ENCODE peak calls at places on chromosomes 16 and 17, in five cellular contexts. H is CD8-positive, alpha-beta T cell; Z is MM.1S; F is BJ; Y is sigmoid colon. U is an unnamed sample.

GRCh38 chr17:13702266-13702665 is 100.5 kb upstream of the HS3ST3A1 start:
- DNase-seq in H (no peak), Z (no peak), F (peak; percentile 76), Y (no peak), U (no peak)

GRCh38 chr17:13931111-13931526 is 138.2 kb upstream of the COX10 start:
- DNase-seq in H (no peak), Z (no peak), F (peak; percentile 42), Y (peak; percentile 70), U (no peak)

GRCh38 chr17:32206816-32207215 is 58.8 kb upstream of the RHBDL3 start:
- DNase-seq in H (no peak), Z (no peak), F (no peak), Y (no peak), U (no peak)

GRCh38 chr16:57483725-57484514 is 2.4 kb downstream of the DOK4 start:
- DNase-seq in H (no peak), Z (no peak), F (no peak), Y (no peak), U (no peak)

GRCh38 chr16:70018254-70018653 is 67.1 kb downstream of the CLEC18A start:
- DNase-seq in H (peak; percentile 28), Z (peak; percentile 19), F (no peak), Y (no peak), U (no peak)

GRCh38 chr17:78174870-78175642 is 6.7 kb downstream of the SYNGR2 start:
- DNase-seq in H (no peak), Z (no peak), F (no peak), Y (no peak), U (no peak)

GRCh38 chr17:58253082-58253481 is 14.7 kb downstream of the LPO start:
- DNase-seq in H (no peak), Z (no peak), F (no peak), Y (no peak), U (no peak)

GRCh38 chr17:56833023-56833811 is 503 bp downstream of the C17orf67 start:
- DNase-seq in H (peak; percentile 57), Z (peak; percentile 64), F (no peak), Y (peak; percentile 77), U (peak; percentile 90)

GRCh38 chr17:45284176-45285140 is 22.6 kb upstream of the SPATA32 start:
- DNase-seq in H (no peak), Z (peak; percentile 19), F (no peak), Y (peak; percentile 85), U (no peak)

GRCh38 chr16:89152831-89153700 is 18.5 kb upstream of the CDH15 start:
- DNase-seq in H (no peak), Z (no peak), F (no peak), Y (no peak), U (no peak)

GRCh38 chr16:79770244-79771064 is 169.9 kb upstream of the MAF start:
- DNase-seq in H (peak; percentile 35), Z (peak; percentile 81), F (no peak), Y (peak; percentile 96), U (peak; percentile 82)

GRCh38 chr17:77457572-77458201 is 316.9 kb downstream of the SEC14L1 start:
- DNase-seq in H (no peak), Z (no peak), F (no peak), Y (no peak), U (no peak)

GRCh38 chr17:34542700-34543336 is 36.6 kb upstream of the TMEM132E start:
- DNase-seq in H (peak; percentile 47), Z (no peak), F (no peak), Y (no peak), U (no peak)

GRCh38 chr16:25575363-25575762 is 116.4 kb upstream of the HS3ST4 start:
- DNase-seq in H (no peak), Z (no peak), F (no peak), Y (no peak), U (no peak)

GRCh38 chr17:74192950-74193781 is 10.3 kb upstream of the RPL38 start:
- DNase-seq in H (no peak), Z (no peak), F (no peak), Y (peak; percentile 90), U (no peak)

GRCh38 chr17:49061524-49061943 is 64.3 kb downstream of the IGF2BP1 start:
- DNase-seq in H (no peak), Z (no peak), F (no peak), Y (no peak), U (no peak)

GRCh38 chr17:64063766-64064224 is 43.4 kb upstream of the ICAM2 start:
- DNase-seq in H (peak; percentile 29), Z (no peak), F (no peak), Y (peak; percentile 74), U (peak; percentile 52)

GRCh38 chr16:70433456-70434103 is 5.3 kb downstream of the ST3GAL2 start:
- DNase-seq in H (no peak), Z (no peak), F (peak; percentile 67), Y (peak; percentile 84), U (no peak)

GRCh38 chr16:2292221-2292620 is 24.3 kb upstream of the RNPS1 start:
- DNase-seq in H (no peak), Z (no peak), F (no peak), Y (no peak), U (no peak)

GRCh38 chr16:610513-611381 is 20.0 kb upstream of the WFIKKN1 start:
- DNase-seq in H (peak; percentile 32), Z (no peak), F (no peak), Y (peak; percentile 72), U (no peak)

GRCh38 chr16:82627811-82628339 is 1.1 kb downstream of the CDH13 start:
- DNase-seq in H (no peak), Z (no peak), F (no peak), Y (peak; percentile 57), U (no peak)

GRCh38 chr17:2957631-2958286 is 105.6 kb downstream of the OR1D5 start:
- DNase-seq in H (no peak), Z (no peak), F (no peak), Y (peak; percentile 50), U (no peak)

GRCh38 chr16:74774223-74775139 is at the start of gene FA2H:
- DNase-seq in H (peak; percentile 34), Z (peak; percentile 76), F (no peak), Y (peak; percentile 73), U (peak; percentile 85)

GRCh38 chr17:75411328-75412067 is 6.0 kb upstream of the GRB2 start:
- DNase-seq in H (no peak), Z (no peak), F (no peak), Y (no peak), U (no peak)

GRCh38 chr17:41777157-41777578 is 9.3 kb downstream of the JUP start:
- DNase-seq in H (no peak), Z (no peak), F (no peak), Y (peak; percentile 72), U (no peak)

GRCh38 chr16:3106205-3106928 is 6.0 kb upstream of the ZNF205 start:
- DNase-seq in H (peak; percentile 83), Z (peak; percentile 92), F (no peak), Y (peak; percentile 96), U (peak; percentile 93)

DNA sequence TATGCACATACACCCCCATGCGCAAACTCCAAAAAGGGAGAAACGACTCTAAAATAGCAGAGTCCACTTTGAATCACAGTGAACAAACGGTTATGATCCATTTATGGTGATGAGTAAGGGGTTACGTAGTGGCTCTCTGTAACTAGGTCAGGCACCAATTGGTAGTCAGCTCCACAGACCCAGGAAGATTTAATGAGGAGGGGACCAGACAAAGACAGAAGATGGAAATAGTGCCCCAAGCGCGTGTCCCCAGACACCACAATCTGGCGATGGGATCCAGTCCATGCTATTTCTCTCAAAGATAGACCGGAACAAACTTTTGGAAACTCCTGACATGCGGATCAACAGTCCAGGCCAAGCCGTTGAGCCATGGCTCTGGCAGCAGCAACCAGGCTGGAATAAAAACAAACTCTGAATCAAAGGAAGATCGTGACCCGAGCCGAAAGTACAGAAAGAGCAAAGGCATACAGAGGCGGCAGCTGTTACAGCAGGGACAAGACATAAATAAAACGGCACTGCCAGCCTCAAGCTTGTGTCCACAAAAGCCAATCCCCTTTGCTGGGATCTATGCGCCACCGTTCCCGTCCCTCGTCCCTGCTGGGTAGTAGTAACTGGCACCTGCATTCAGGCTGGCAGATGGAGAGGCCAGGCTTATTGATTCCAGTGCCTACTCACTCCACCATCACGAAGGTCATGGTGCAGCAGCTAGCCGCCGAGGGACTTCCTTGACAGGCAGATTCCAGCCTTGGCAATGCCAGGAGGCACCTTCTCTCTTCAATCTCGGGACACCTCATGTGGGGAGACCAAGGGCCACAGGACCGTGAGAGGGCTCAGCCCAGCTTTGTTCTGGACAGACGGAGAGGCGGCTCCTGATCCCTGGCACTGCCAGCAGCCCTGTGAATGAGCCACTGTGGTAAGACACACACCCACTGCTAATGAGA is 50.2 kb downstream of the CDH11 start:
- DNase-seq in H (no peak), Z (no peak), F (no peak), Y (peak; percentile 80), U (no peak)
- H3K4me3 ChIP-seq in H (no peak overlapping the region), Z (no peak overlapping the region), F (no peak overlapping the region), Y (peak overlapping the region; percentile 31), U (no peak overlapping the region)

GRCh38 chr16:35559911-35560636 is 2100.7 kb downstream of the TP53TG3F start:
- DNase-seq in H (no peak), Z (peak; percentile 18), F (no peak), Y (no peak), U (no peak)
- TF ChIP-seq CTCF in H (no peak), Z (peak; percentile 14), F (no peak), Y (no peak), U (no peak)

GRCh38 chr17:40106089-40106759 is 5.8 kb upstream of the NR1D1 start:
- DNase-seq in H (no peak), Z (no peak), F (no peak), Y (no peak), U (no peak)

GRCh38 chr17:40109471-40109824 is 9.1 kb upstream of the NR1D1 start:
- DNase-seq in H (no peak), Z (peak; percentile 26), F (no peak), Y (peak; percentile 52), U (no peak)

GRCh38 chr17:40107266-40107980 is 7.0 kb upstream of the NR1D1 start:
- DNase-seq in H (no peak), Z (no peak), F (no peak), Y (no peak), U (no peak)

GRCh38 chr17:40104570-40105471 is 4.4 kb upstream of the NR1D1 start:
- DNase-seq in H (no peak), Z (peak; percentile 27), F (no peak), Y (no peak), U (no peak)

GRCh38 chr17:40106760-40107265 is 6.4 kb upstream of the NR1D1 start:
- DNase-seq in H (no peak), Z (no peak), F (no peak), Y (no peak), U (no peak)
- H3K4me3 ChIP-seq in H (peak overlapping the region; percentile 17), Z (no peak overlapping the region), F (no peak overlapping the region), Y (no peak overlapping the region), U (no peak overlapping the region)

GRCh38 chr17:65457183-65457582 is 104.3 kb downstream of the AXIN2 start:
- DNase-seq in H (no peak), Z (no peak), F (no peak), Y (no peak), U (no peak)

GRCh38 chr17:65457635-65458257 is 103.7 kb downstream of the AXIN2 start:
- DNase-seq in H (no peak), Z (no peak), F (no peak), Y (no peak), U (no peak)

GRCh38 chr17:65456368-65457151 is 104.9 kb downstream of the AXIN2 start:
- DNase-seq in H (no peak), Z (no peak), F (no peak), Y (no peak), U (no peak)

GRCh38 chr17:65455154-65455971 is 106.1 kb downstream of the AXIN2 start:
- DNase-seq in H (no peak), Z (no peak), F (no peak), Y (no peak), U (no peak)

DNA sequence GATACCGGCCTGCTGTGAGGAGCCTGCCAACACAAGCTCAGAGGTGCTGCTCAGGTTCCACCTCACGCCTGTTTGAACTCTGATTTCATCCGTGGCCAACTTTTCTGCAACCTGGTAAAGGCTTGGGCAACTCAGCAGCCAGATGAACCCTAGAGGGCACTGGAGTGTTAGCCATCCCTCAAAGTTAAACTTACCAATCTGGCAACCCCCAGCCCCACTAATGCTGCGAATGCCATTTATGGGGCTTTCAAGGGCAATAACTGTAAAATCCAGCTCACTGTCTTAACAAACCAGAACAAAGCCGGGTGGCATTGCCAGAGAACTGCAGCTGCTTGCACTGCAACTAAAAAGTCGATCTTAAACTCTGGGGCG is 105.5 kb downstream of the AXIN2 start:
- DNase-seq in H (no peak), Z (no peak), F (no peak), Y (no peak), U (no peak)
- TF ChIP-seq CTCF in H (no peak), Z (peak; percentile 10), F (peak; percentile 47), Y (no peak), U (peak; percentile 25)